ENCODE peak calls at places on chromosome 7, in six cellular contexts. A is cardiac muscle cell; E is CD8-positive, alpha-beta T cell; L is adrenal gland; O is IMR-90; N is BJ. U is an unnamed sample.

GRCh38 chr7:99004781-99005500 is 126.6 kb downstream of the TRRAP start:
- DNase-seq in A (no peak), E (no peak), L (no peak), O (no peak), N (no peak), U (no peak)

GRCh38 chr7:75945297-75946168 is 30.6 kb downstream of the POR start:
- DNase-seq in A (peak), E (no peak), L (peak), O (peak), N (no peak), U (no peak)

GRCh38 chr7:109131141-109131540 is 561.5 kb downstream of the DNAJB9 start:
- DNase-seq in A (no peak), E (no peak), L (no peak), O (no peak), N (no peak), U (no peak)

GRCh38 chr7:142602756-142603155 is 146.5 kb upstream of the PRSS1 start:
- DNase-seq in A (no peak), E (no peak), L (no peak), O (no peak), N (no peak), U (no peak)

GRCh38 chr7:157768198-157768597 is 431.4 kb downstream of the DNAJB6 start:
- DNase-seq in A (no peak), E (no peak), L (no peak), O (no peak), N (no peak), U (no peak)

GRCh38 chr7:151452141-151452571 is 12.2 kb upstream of the CRYGN start:
- DNase-seq in A (no peak), E (no peak), L (peak), O (no peak), N (no peak), U (no peak)

GRCh38 chr7:136883046-136883445 is 14.6 kb downstream of the CHRM2 start:
- DNase-seq in A (peak), E (no peak), L (no peak), O (peak), N (no peak), U (no peak)

GRCh38 chr7:20236790-20237189 is 19.6 kb upstream of the MACC1 start:
- DNase-seq in A (no peak), E (no peak), L (no peak), O (peak), N (no peak), U (no peak)

GRCh38 chr7:74033372-74034311 is 5.7 kb downstream of the ELN start:
- DNase-seq in A (peak), E (no peak), L (no peak), O (no peak), N (no peak), U (no peak)

GRCh38 chr7:92872701-92873100 is 36.3 kb upstream of the CDK6 start:
- DNase-seq in A (no peak), E (no peak), L (no peak), O (peak), N (no peak), U (no peak)

GRCh38 chr7:23712368-23713284 is 2.6 kb downstream of the STK31 start:
- DNase-seq in A (peak), E (no peak), L (no peak), O (peak), N (no peak), U (peak)

GRCh38 chr7:15397159-15397550 is 164.7 kb downstream of the AGMO start:
- DNase-seq in A (no peak), E (no peak), L (no peak), O (no peak), N (no peak), U (no peak)

GRCh38 chr7:107778283-107778682 is 24.7 kb downstream of the SLC26A3 start:
- DNase-seq in A (no peak), E (no peak), L (no peak), O (no peak), N (no peak), U (no peak)

GRCh38 chr7:148941598-148942280 is 57.6 kb upstream of the EZH2 start:
- DNase-seq in A (peak), E (peak), L (peak), O (peak), N (no peak), U (no peak)

GRCh38 chr7:157309990-157310668 is 26.7 kb upstream of the DNAJB6 start:
- DNase-seq in A (no peak), E (no peak), L (no peak), O (peak), N (peak), U (no peak)

GRCh38 chr7:158479680-158480025 is 108.0 kb downstream of the PTPRN2 start:
- DNase-seq in A (no peak), E (no peak), L (no peak), O (no peak), N (no peak), U (no peak)

GRCh38 chr7:26856481-26856880 is 7.9 kb downstream of the SKAP2 start:
- DNase-seq in A (no peak), E (no peak), L (no peak), O (peak), N (no peak), U (no peak)

GRCh38 chr7:102890292-102890970 is 22.4 kb upstream of the LRRC17 start:
- DNase-seq in A (no peak), E (no peak), L (no peak), O (peak), N (no peak), U (no peak)

GRCh38 chr7:140983802-140984201 is 30.9 kb downstream of the MRPS33 start:
- DNase-seq in A (no peak), E (no peak), L (no peak), O (peak), N (no peak), U (no peak)

GRCh38 chr7:80941206-80941758 is 22.4 kb upstream of the SEMA3C start:
- DNase-seq in A (no peak), E (no peak), L (peak), O (peak), N (peak), U (no peak)

GRCh38 chr7:108425876-108426275 is 30.4 kb downstream of the NRCAM start:
- DNase-seq in A (no peak), E (no peak), L (no peak), O (no peak), N (no peak), U (no peak)

GRCh38 chr7:27185013-27185707 is at the start of gene HOXA11:
- DNase-seq in A (no peak), E (no peak), L (peak), O (peak), N (peak), U (no peak)

GRCh38 chr7:68697821-68698280 is 900.4 kb upstream of the AUTS2 start:
- DNase-seq in A (no peak), E (no peak), L (no peak), O (peak), N (no peak), U (no peak)

GRCh38 chr7:40455485-40455884 is 320.7 kb downstream of the SUGCT start:
- DNase-seq in A (no peak), E (no peak), L (no peak), O (peak), N (no peak), U (no peak)

GRCh38 chr7:116455009-116455408 is 44.5 kb upstream of the CAV2 start:
- DNase-seq in A (no peak), E (no peak), L (no peak), O (peak), N (peak), U (no peak)

GRCh38 chr7:146004805-146005204 is 111.8 kb upstream of the CNTNAP2 start:
- DNase-seq in A (no peak), E (no peak), L (no peak), O (no peak), N (no peak), U (no peak)

GRCh38 chr7:157228864-157229422 is 90.2 kb downstream of the UBE3C start:
- DNase-seq in A (peak), E (peak), L (peak), O (peak), N (no peak), U (no peak)

GRCh38 chr7:155814569-155815276 is 2.5 kb upstream of the SHH start:
- DNase-seq in A (no peak), E (no peak), L (no peak), O (peak), N (no peak), U (no peak)

GRCh38 chr7:156578978-156579430 is 61.6 kb upstream of the RNF32 start:
- DNase-seq in A (no peak), E (no peak), L (no peak), O (no peak), N (no peak), U (no peak)

GRCh38 chr7:149559711-149560110 is 62.1 kb upstream of the ZNF746 start:
- DNase-seq in A (no peak), E (no peak), L (no peak), O (peak), N (peak), U (no peak)

GRCh38 chr7:9407816-9408215 is 974.4 kb downstream of the NXPH1 start:
- DNase-seq in A (no peak), E (no peak), L (no peak), O (no peak), N (no peak), U (no peak)

GRCh38 chr7:115229401-115230083 is 307.6 kb downstream of the MDFIC start:
- DNase-seq in A (no peak), E (no peak), L (no peak), O (no peak), N (no peak), U (no peak)

GRCh38 chr7:157574120-157574519 is 237.3 kb downstream of the DNAJB6 start:
- DNase-seq in A (no peak), E (no peak), L (no peak), O (no peak), N (no peak), U (no peak)

GRCh38 chr7:111138196-111138569 is 47.3 kb downstream of the LRRN3 start:
- DNase-seq in A (no peak), E (peak), L (peak), O (peak), N (no peak), U (peak)

GRCh38 chr7:23544913-23545354 is 13.2 kb upstream of the TRA2A start:
- DNase-seq in A (peak), E (no peak), L (no peak), O (peak), N (no peak), U (peak)

GRCh38 chr7:139482662-139483466 is 609 bp downstream of the KLRG2 start:
- DNase-seq in A (peak), E (no peak), L (no peak), O (no peak), N (no peak), U (no peak)
- H3K4me3 ChIP-seq in A (peak), E (peak), L (no peak), O (no peak), N (no peak), U (no peak)

GRCh38 chr7:997404-998395 is 14.7 kb downstream of the CYP2W1 start:
- DNase-seq in A (no peak), E (no peak), L (no peak), O (no peak), N (no peak), U (no peak)
- TF ChIP-seq CTCF in A (no peak), E (no peak), L (no peak), O (no peak), N (no peak), U (no peak)

GRCh38 chr7:30330134-30331111 is 46.0 kb downstream of the ZNRF2 start:
- DNase-seq in A (no peak), E (no peak), L (no peak), O (peak), N (no peak), U (peak)
- H3K4me3 ChIP-seq in A (no peak), E (no peak), L (no peak), O (no peak), N (no peak), U (no peak)

GRCh38 chr7:105989686-105990085 is 26.6 kb downstream of the CDHR3 start:
- DNase-seq in A (no peak), E (no peak), L (no peak), O (no peak), N (no peak), U (no peak)

GRCh38 chr7:105992888-105993287 is 29.8 kb downstream of the CDHR3 start:
- DNase-seq in A (no peak), E (no peak), L (no peak), O (no peak), N (no peak), U (no peak)

GRCh38 chr7:105988277-105988676 is 25.2 kb downstream of the CDHR3 start:
- DNase-seq in A (no peak), E (no peak), L (no peak), O (no peak), N (no peak), U (no peak)

GRCh38 chr7:105990141-105990540 is 27.1 kb downstream of the CDHR3 start:
- DNase-seq in A (no peak), E (no peak), L (no peak), O (no peak), N (no peak), U (no peak)

GRCh38 chr7:105990726-105991465 is 27.8 kb downstream of the CDHR3 start:
- DNase-seq in A (peak), E (no peak), L (peak), O (no peak), N (no peak), U (no peak)
- TF ChIP-seq CTCF in A (peak), E (no peak), L (peak), O (no peak), N (no peak), U (peak)

U was measured in GM12864.